ENCODE peak calls at places on chromosome 2, in nine cellular contexts. One of them, this sample, is unnamed.
A peak's percentile ranks its signal among the peaks of the same experiment; 100 is the strongest.

GRCh38 chr2:105872142-105872728 is 127.5 kb downstream of the NCK2 start:
- DNase-seq in right lobe of liver: no peak
- DNase-seq in testis: peak; percentile 11
- DNase-seq in stomach: no peak
- DNase-seq in adrenal gland: no peak
- DNase-seq in spleen: peak; percentile 79
- DNase-seq in prostate gland: no peak
- DNase-seq in vagina: no peak
- DNase-seq in A549: no peak
- DNase-seq in this sample: no peak

GRCh38 chr2:199810422-199811250 is 40.4 kb downstream of the FTCDNL1 start:
- DNase-seq in right lobe of liver: no peak
- DNase-seq in adrenal gland: no peak
- DNase-seq in vagina: no peak
- DNase-seq in A549: no peak
- DNase-seq in prostate gland: no peak
- DNase-seq in stomach: no peak
- DNase-seq in testis: no peak
- DNase-seq in spleen: no peak
- DNase-seq in this sample: no peak

GRCh38 chr2:218257390-218257981 is 3.3 kb upstream of the GPBAR1 start:
- DNase-seq in right lobe of liver: no peak
- DNase-seq in spleen: no peak
- DNase-seq in prostate gland: no peak
- DNase-seq in vagina: no peak
- DNase-seq in adrenal gland: no peak
- DNase-seq in testis: peak; percentile 47
- DNase-seq in A549: peak; percentile 50
- DNase-seq in stomach: no peak
- DNase-seq in this sample: no peak

GRCh38 chr2:40859617-40860016 is 407.7 kb upstream of the SLC8A1 start:
- DNase-seq in adrenal gland: no peak
- DNase-seq in testis: no peak
- DNase-seq in stomach: no peak
- DNase-seq in prostate gland: no peak
- DNase-seq in A549: no peak
- DNase-seq in right lobe of liver: no peak
- DNase-seq in spleen: no peak
- DNase-seq in vagina: no peak
- DNase-seq in this sample: no peak

GRCh38 chr2:46151582-46151981 is 145.6 kb upstream of the EPAS1 start:
- DNase-seq in spleen: no peak
- DNase-seq in right lobe of liver: no peak
- DNase-seq in testis: no peak
- DNase-seq in adrenal gland: no peak
- DNase-seq in vagina: no peak
- DNase-seq in A549: peak; percentile 35
- DNase-seq in stomach: no peak
- DNase-seq in prostate gland: no peak
- DNase-seq in this sample: no peak

GRCh38 chr2:234290671-234291070 is 206.2 kb downstream of the ARL4C start:
- DNase-seq in adrenal gland: peak; percentile 30
- DNase-seq in spleen: peak; percentile 90
- DNase-seq in prostate gland: no peak
- DNase-seq in stomach: peak; percentile 41
- DNase-seq in testis: peak; percentile 34
- DNase-seq in vagina: no peak
- DNase-seq in right lobe of liver: no peak
- DNase-seq in A549: no peak
- DNase-seq in this sample: no peak

GRCh38 chr2:20074001-20074648 is 22.7 kb upstream of the LAPTM4A start:
- DNase-seq in adrenal gland: peak; percentile 77
- DNase-seq in spleen: no peak
- DNase-seq in testis: peak; percentile 87
- DNase-seq in stomach: peak; percentile 72
- DNase-seq in vagina: peak; percentile 14
- DNase-seq in right lobe of liver: no peak
- DNase-seq in prostate gland: no peak
- DNase-seq in A549: no peak
- DNase-seq in this sample: no peak

GRCh38 chr2:230738924-230739323 is 26.3 kb downstream of the CAB39 start:
- DNase-seq in right lobe of liver: no peak
- DNase-seq in spleen: no peak
- DNase-seq in A549: peak; percentile 24
- DNase-seq in adrenal gland: no peak
- DNase-seq in vagina: no peak
- DNase-seq in testis: no peak
- DNase-seq in stomach: no peak
- DNase-seq in prostate gland: peak; percentile 38
- DNase-seq in this sample: no peak

DNA sequence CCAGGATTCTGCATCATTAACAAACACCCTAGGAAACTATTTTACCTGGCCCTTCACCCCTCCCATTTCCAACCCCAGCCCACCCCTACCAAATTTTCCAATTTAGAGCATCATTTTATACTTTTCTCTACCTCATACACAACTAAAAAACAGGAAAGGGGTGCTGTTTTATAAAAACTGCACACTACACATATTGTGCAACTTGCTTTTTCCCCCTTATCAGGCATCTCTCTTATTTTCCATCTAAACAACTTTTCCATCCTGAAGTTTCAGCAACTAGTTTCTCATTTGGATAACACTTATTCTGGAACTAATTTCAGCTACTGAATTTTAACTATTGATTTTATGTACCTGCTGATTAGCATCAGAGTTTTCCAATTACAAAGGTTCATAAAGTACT is 8.1 kb downstream of the SF3B1 start:
- DNase-seq in adrenal gland: no peak
- DNase-seq in testis: no peak
- DNase-seq in right lobe of liver: no peak
- DNase-seq in spleen: no peak
- DNase-seq in vagina: no peak
- DNase-seq in prostate gland: no peak
- DNase-seq in stomach: no peak
- DNase-seq in A549: no peak
- DNase-seq in this sample: no peak
- H3K4me1 ChIP-seq in adrenal gland: peaks cover 90% of the 10 kb centered on the region
- H3K4me1 ChIP-seq in testis: peaks cover 36% of the 10 kb centered on the region
- H3K4me1 ChIP-seq in right lobe of liver: peaks cover 61% of the 10 kb centered on the region
- H3K4me1 ChIP-seq in spleen: peaks cover 77% of the 10 kb centered on the region
- H3K4me1 ChIP-seq in vagina: peaks cover 85% of the 10 kb centered on the region
- H3K4me1 ChIP-seq in prostate gland: peaks cover 7% of the 10 kb centered on the region
- H3K4me1 ChIP-seq in stomach: peaks cover 56% of the 10 kb centered on the region
- H3K4me1 ChIP-seq in A549: peaks cover 18% of the 10 kb centered on the region
- H3K4me1 ChIP-seq in this sample: peaks cover 92% of the 10 kb centered on the region

DNA sequence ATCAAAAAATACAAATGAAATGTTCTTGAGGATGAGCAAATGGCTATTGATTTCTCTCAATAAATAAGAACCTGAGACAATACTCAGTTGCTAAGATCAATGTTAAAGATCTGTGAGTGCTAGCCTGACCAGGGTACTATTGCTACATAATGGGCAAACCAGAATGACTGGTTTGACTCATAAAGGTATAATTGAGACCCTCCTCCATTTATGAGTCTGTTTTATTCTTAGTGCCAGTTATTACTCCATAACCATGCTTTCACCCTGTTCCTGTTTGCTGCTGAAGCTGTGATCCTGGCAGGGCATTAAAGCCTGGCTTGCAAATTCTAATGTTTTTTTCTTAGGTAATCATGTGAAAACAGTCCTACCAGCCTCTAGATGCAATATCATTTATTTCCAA is 56.6 kb upstream of the PPM1B start:
- DNase-seq in A549: no peak
- DNase-seq in prostate gland: peak; percentile 45
- DNase-seq in testis: no peak
- DNase-seq in right lobe of liver: no peak
- DNase-seq in vagina: no peak
- DNase-seq in spleen: no peak
- DNase-seq in stomach: no peak
- DNase-seq in adrenal gland: no peak
- DNase-seq in this sample: no peak
- TF ChIP-seq POLR2A in A549: no peak
- TF ChIP-seq POLR2A in prostate gland: no peak
- TF ChIP-seq POLR2A in testis: no peak
- TF ChIP-seq POLR2A in right lobe of liver: no peak
- TF ChIP-seq POLR2A in vagina: no peak
- TF ChIP-seq POLR2A in spleen: no peak
- TF ChIP-seq POLR2A in stomach: no peak
- TF ChIP-seq POLR2A in adrenal gland: no peak
- TF ChIP-seq POLR2A in this sample: no peak

GRCh38 chr2:172643142-172643541 is 87.3 kb downstream of the PDK1 start:
- DNase-seq in A549: no peak
- DNase-seq in right lobe of liver: no peak
- DNase-seq in spleen: no peak
- DNase-seq in prostate gland: no peak
- DNase-seq in stomach: no peak
- DNase-seq in vagina: no peak
- DNase-seq in testis: no peak
- DNase-seq in adrenal gland: no peak
- DNase-seq in this sample: no peak

GRCh38 chr2:172642301-172643020 is 86.6 kb downstream of the PDK1 start:
- DNase-seq in testis: no peak
- DNase-seq in A549: no peak
- DNase-seq in spleen: no peak
- DNase-seq in adrenal gland: no peak
- DNase-seq in stomach: no peak
- DNase-seq in vagina: no peak
- DNase-seq in prostate gland: no peak
- DNase-seq in right lobe of liver: no peak
- DNase-seq in this sample: no peak

DNA sequence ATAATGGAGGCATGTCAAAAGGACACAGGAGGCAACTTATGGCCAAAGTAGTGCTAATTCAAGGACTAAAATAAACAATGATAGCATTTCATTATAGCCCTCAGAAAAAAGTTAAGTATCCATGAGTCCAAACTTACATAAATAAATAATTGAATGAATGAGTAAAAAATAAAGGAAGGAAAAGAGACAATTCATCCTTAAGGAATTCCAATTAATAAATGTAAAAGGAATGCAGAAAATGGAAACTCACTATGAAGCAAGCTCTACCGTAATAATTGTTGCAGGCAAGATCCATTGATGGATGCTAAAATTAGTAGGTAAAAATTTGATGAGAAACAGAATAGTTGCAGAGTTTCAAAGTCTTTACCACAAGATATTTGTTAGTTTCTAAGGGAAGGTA is 88.2 kb upstream of the RAPGEF4 start:
- DNase-seq in A549: no peak
- DNase-seq in vagina: no peak
- DNase-seq in adrenal gland: no peak
- DNase-seq in right lobe of liver: no peak
- DNase-seq in prostate gland: no peak
- DNase-seq in testis: no peak
- DNase-seq in spleen: no peak
- DNase-seq in stomach: no peak
- DNase-seq in this sample: no peak
- TF ChIP-seq CTCF in A549: no peak
- TF ChIP-seq CTCF in vagina: no peak
- TF ChIP-seq CTCF in adrenal gland: no peak
- TF ChIP-seq CTCF in right lobe of liver: no peak
- TF ChIP-seq CTCF in prostate gland: no peak
- TF ChIP-seq CTCF in testis: no peak
- TF ChIP-seq CTCF in spleen: no peak
- TF ChIP-seq CTCF in stomach: no peak
- TF ChIP-seq CTCF in this sample: no peak

GRCh38 chr2:10329880-10330699 is 27.4 kb downstream of the HPCAL1 start:
- DNase-seq in stomach: no peak
- DNase-seq in testis: no peak
- DNase-seq in A549: peak; percentile 80
- DNase-seq in spleen: no peak
- DNase-seq in right lobe of liver: no peak
- DNase-seq in vagina: no peak
- DNase-seq in adrenal gland: peak; percentile 88
- DNase-seq in prostate gland: no peak
- DNase-seq in this sample: no peak

GRCh38 chr2:10329584-10329879 is 26.8 kb downstream of the HPCAL1 start:
- DNase-seq in testis: no peak
- DNase-seq in prostate gland: no peak
- DNase-seq in spleen: no peak
- DNase-seq in A549: no peak
- DNase-seq in vagina: no peak
- DNase-seq in right lobe of liver: no peak
- DNase-seq in adrenal gland: no peak
- DNase-seq in stomach: no peak
- DNase-seq in this sample: no peak

GRCh38 chr2:10330700-10331032 is 28.0 kb downstream of the HPCAL1 start:
- DNase-seq in vagina: no peak
- DNase-seq in A549: no peak
- DNase-seq in spleen: no peak
- DNase-seq in right lobe of liver: no peak
- DNase-seq in testis: no peak
- DNase-seq in stomach: no peak
- DNase-seq in prostate gland: no peak
- DNase-seq in adrenal gland: no peak
- DNase-seq in this sample: no peak

GRCh38 chr2:10327896-10328666 is 25.4 kb downstream of the HPCAL1 start:
- DNase-seq in right lobe of liver: no peak
- DNase-seq in A549: no peak
- DNase-seq in vagina: no peak
- DNase-seq in stomach: peak; percentile 64
- DNase-seq in adrenal gland: no peak
- DNase-seq in prostate gland: no peak
- DNase-seq in spleen: no peak
- DNase-seq in testis: no peak
- DNase-seq in this sample: no peak

DNA sequence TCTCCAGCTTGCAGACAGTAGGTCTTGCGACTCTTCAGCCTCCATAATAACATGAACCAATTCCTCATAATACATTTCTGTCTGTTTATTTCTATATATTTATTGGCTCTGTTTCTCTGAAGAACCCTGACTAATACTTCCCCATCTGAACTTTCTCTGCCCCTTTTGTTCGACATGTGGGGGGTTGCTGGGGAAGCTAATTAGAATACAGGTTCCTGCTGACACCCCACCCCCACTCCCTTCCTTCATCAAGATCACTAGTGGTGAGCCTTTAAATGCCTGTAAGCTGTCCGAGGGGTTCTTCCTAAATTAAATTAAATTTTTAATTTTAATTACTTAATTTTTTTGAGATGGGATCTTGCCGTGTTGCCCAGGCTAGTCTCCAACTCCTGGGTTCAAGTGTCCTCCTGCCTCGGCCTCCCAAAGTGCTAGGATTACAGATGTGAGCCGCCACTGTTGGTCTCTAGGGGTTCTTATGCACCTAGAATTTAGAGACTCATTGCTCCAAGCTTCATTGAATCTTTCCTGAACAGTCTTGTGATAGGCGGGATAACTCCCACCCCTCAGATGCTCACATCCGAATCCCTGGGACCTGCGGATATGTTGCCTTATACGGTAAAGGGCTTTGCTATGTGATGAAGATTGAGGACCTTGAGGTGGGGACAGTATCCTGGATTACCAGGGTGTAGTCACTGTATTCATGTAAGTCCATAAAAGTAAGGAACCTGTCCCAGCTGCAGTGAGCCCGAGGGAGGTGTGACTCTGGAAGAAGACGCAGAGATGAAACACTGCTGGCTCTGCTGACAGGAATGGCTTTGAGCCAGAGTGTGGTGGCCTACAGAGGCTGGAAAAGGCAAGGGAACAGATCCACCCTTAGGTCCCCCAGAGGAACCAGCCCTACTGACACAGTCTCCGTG is 26.2 kb downstream of the HPCAL1 start:
- DNase-seq in prostate gland: no peak
- DNase-seq in spleen: no peak
- DNase-seq in adrenal gland: peak; percentile 58
- DNase-seq in testis: no peak
- DNase-seq in A549: no peak
- DNase-seq in vagina: no peak
- DNase-seq in right lobe of liver: no peak
- DNase-seq in stomach: no peak
- DNase-seq in this sample: no peak
- H3K4me1 ChIP-seq in prostate gland: no peaks in the 10 kb centered on the region
- H3K4me1 ChIP-seq in spleen: peaks cover 53% of the 10 kb centered on the region
- H3K4me1 ChIP-seq in adrenal gland: peaks cover 54% of the 10 kb centered on the region
- H3K4me1 ChIP-seq in testis: peaks cover 10% of the 10 kb centered on the region
- H3K4me1 ChIP-seq in A549: peaks cover 97% of the 10 kb centered on the region
- H3K4me1 ChIP-seq in vagina: peaks cover 67% of the 10 kb centered on the region
- H3K4me1 ChIP-seq in right lobe of liver: peaks cover 52% of the 10 kb centered on the region
- H3K4me1 ChIP-seq in stomach: peaks cover 49% of the 10 kb centered on the region
- H3K4me1 ChIP-seq in this sample: peaks cover 27% of the 10 kb centered on the region